ENCODE peak calls at places on chromosome 15, in ten cellular contexts. K, P, U, Y, S, H, G, N, F and O are unnamed samples.

GRCh38 chr15:42919794-42920280 is 741 bp downstream of the TTBK2 start:
- DNase-seq in K (no peak), P (no peak), U (no peak), Y (no peak), S (peak), H (peak), G (no peak), N (no peak), F (peak), O (no peak)

GRCh38 chr15:39216816-39217215 is 364.1 kb upstream of the THBS1 start:
- DNase-seq in K (no peak), P (no peak), U (no peak), Y (no peak), S (no peak), H (no peak), G (no peak), N (no peak), F (no peak), O (no peak)

GRCh38 chr15:58453931-58454793 is 22.4 kb downstream of the LIPC start:
- DNase-seq in K (no peak), P (no peak), U (no peak), Y (no peak), S (no peak), H (peak), G (no peak), N (no peak), F (no peak), O (no peak)

GRCh38 chr15:38247336-38247735 is 5.3 kb upstream of the SPRED1 start:
- DNase-seq in K (no peak), P (no peak), U (no peak), Y (no peak), S (no peak), H (no peak), G (no peak), N (no peak), F (no peak), O (no peak)

GRCh38 chr15:33135355-33135781 is 59.1 kb downstream of the FMN1 start:
- DNase-seq in K (no peak), P (no peak), U (no peak), Y (no peak), S (peak), H (no peak), G (no peak), N (no peak), F (peak), O (no peak)

GRCh38 chr15:82047493-82048446 is 2.0 kb upstream of the MEX3B start:
- DNase-seq in K (no peak), P (no peak), U (no peak), Y (no peak), S (peak), H (peak), G (no peak), N (no peak), F (peak), O (no peak)

GRCh38 chr15:80580107-80580506 is 115.0 kb upstream of the ABHD17C start:
- DNase-seq in K (no peak), P (no peak), U (no peak), Y (peak), S (peak), H (no peak), G (no peak), N (no peak), F (no peak), O (no peak)

GRCh38 chr15:43312378-43312777 is 18.0 kb downstream of the LCMT2 start:
- DNase-seq in K (no peak), P (no peak), U (no peak), Y (no peak), S (no peak), H (no peak), G (no peak), N (no peak), F (no peak), O (no peak)

GRCh38 chr15:31387483-31388118 is 61.0 kb downstream of the KLF13 start:
- DNase-seq in K (no peak), P (no peak), U (peak), Y (peak), S (peak), H (peak), G (peak), N (no peak), F (no peak), O (peak)

GRCh38 chr15:41824062-41824745 is 3.7 kb upstream of the JMJD7 start:
- DNase-seq in K (peak), P (no peak), U (no peak), Y (no peak), S (no peak), H (no peak), G (no peak), N (no peak), F (no peak), O (no peak)

GRCh38 chr15:69888406-69888805 is 209.3 kb downstream of the TLE3 start:
- DNase-seq in K (no peak), P (no peak), U (no peak), Y (no peak), S (no peak), H (no peak), G (no peak), N (no peak), F (no peak), O (no peak)

GRCh38 chr15:79736435-79737000 is 160.3 kb downstream of the MTHFS start:
- DNase-seq in K (no peak), P (no peak), U (no peak), Y (no peak), S (no peak), H (peak), G (no peak), N (no peak), F (no peak), O (no peak)

GRCh38 chr15:48182749-48183148 is 4.7 kb upstream of the MYEF2 start:
- DNase-seq in K (no peak), P (no peak), U (no peak), Y (no peak), S (no peak), H (peak), G (no peak), N (no peak), F (no peak), O (no peak)

GRCh38 chr15:26087881-26088280 is 224.8 kb upstream of the ATP10A start:
- DNase-seq in K (no peak), P (no peak), U (no peak), Y (no peak), S (no peak), H (no peak), G (no peak), N (no peak), F (no peak), O (no peak)

GRCh38 chr15:66653852-66654251 is 48.2 kb upstream of the SMAD6 start:
- DNase-seq in K (no peak), P (no peak), U (no peak), Y (no peak), S (no peak), H (no peak), G (no peak), N (no peak), F (no peak), O (no peak)

GRCh38 chr15:71224024-71224423 is 108.8 kb downstream of the THSD4 start:
- DNase-seq in K (no peak), P (no peak), U (no peak), Y (no peak), S (no peak), H (no peak), G (no peak), N (no peak), F (no peak), O (no peak)

GRCh38 chr15:44798815-44799214 is 62.5 kb downstream of the TRIM69 start:
- DNase-seq in K (no peak), P (no peak), U (no peak), Y (no peak), S (no peak), H (no peak), G (no peak), N (peak), F (no peak), O (no peak)

GRCh38 chr15:58057559-58057958 is 8.0 kb downstream of the ALDH1A2 start:
- DNase-seq in K (no peak), P (no peak), U (no peak), Y (no peak), S (no peak), H (no peak), G (no peak), N (no peak), F (no peak), O (no peak)

GRCh38 chr15:98712845-98713584 is 64.7 kb downstream of the IGF1R start:
- DNase-seq in K (no peak), P (no peak), U (no peak), Y (no peak), S (no peak), H (no peak), G (no peak), N (no peak), F (no peak), O (no peak)

GRCh38 chr15:95304116-95304873 is 1026.2 kb upstream of the NR2F2 start:
- DNase-seq in K (no peak), P (no peak), U (no peak), Y (peak), S (peak), H (no peak), G (no peak), N (no peak), F (no peak), O (peak)

GRCh38 chr15:62453979-62454378 is 288.9 kb upstream of the C2CD4B start:
- DNase-seq in K (no peak), P (no peak), U (no peak), Y (no peak), S (no peak), H (peak), G (no peak), N (no peak), F (no peak), O (no peak)

GRCh38 chr15:68635142-68635541 is 56.3 kb downstream of the CORO2B start:
- DNase-seq in K (no peak), P (no peak), U (no peak), Y (no peak), S (no peak), H (peak), G (no peak), N (no peak), F (peak), O (no peak)

GRCh38 chr15:75202251-75203016 is 752 bp downstream of the C15orf39 start:
- DNase-seq in K (peak), P (peak), U (peak), Y (no peak), S (peak), H (peak), G (no peak), N (peak), F (no peak), O (no peak)

GRCh38 chr15:68310811-68311463 is 33.4 kb downstream of the FEM1B start:
- DNase-seq in K (no peak), P (peak), U (peak), Y (no peak), S (no peak), H (no peak), G (no peak), N (no peak), F (no peak), O (no peak)

GRCh38 chr15:93289951-93290350 is 200.9 kb upstream of the RGMA start:
- DNase-seq in K (no peak), P (no peak), U (no peak), Y (no peak), S (no peak), H (no peak), G (no peak), N (no peak), F (no peak), O (no peak)

GRCh38 chr15:101489236-101489632 is 273 bp downstream of the PCSK6 start:
- DNase-seq in K (peak), P (no peak), U (no peak), Y (no peak), S (peak), H (peak), G (peak), N (peak), F (no peak), O (no peak)

GRCh38 chr15:85527907-85528306 is 147.5 kb downstream of the AKAP13 start:
- DNase-seq in K (no peak), P (no peak), U (no peak), Y (peak), S (peak), H (no peak), G (no peak), N (no peak), F (no peak), O (no peak)

GRCh38 chr15:49644364-49644794 is 23.5 kb downstream of the DTWD1 start:
- DNase-seq in K (no peak), P (no peak), U (no peak), Y (no peak), S (peak), H (no peak), G (no peak), N (no peak), F (no peak), O (no peak)

GRCh38 chr15:100284701-100285100 is 57.1 kb downstream of the ADAMTS17 start:
- DNase-seq in K (peak), P (peak), U (no peak), Y (no peak), S (peak), H (peak), G (no peak), N (no peak), F (no peak), O (no peak)

GRCh38 chr15:74315626-74316025 is 51.8 kb downstream of the CYP11A1 start:
- DNase-seq in K (no peak), P (no peak), U (no peak), Y (no peak), S (no peak), H (no peak), G (no peak), N (no peak), F (no peak), O (no peak)

GRCh38 chr15:88215249-88215648 is 41.3 kb downstream of the NTRK3 start:
- DNase-seq in K (no peak), P (no peak), U (no peak), Y (no peak), S (no peak), H (no peak), G (no peak), N (no peak), F (no peak), O (no peak)

GRCh38 chr15:73325191-73325980 is 43.4 kb downstream of the HCN4 start:
- DNase-seq in K (no peak), P (peak), U (no peak), Y (no peak), S (no peak), H (peak), G (no peak), N (peak), F (no peak), O (no peak)

GRCh38 chr15:31216210-31216911 is 110.3 kb upstream of the KLF13 start:
- DNase-seq in K (peak), P (peak), U (no peak), Y (no peak), S (peak), H (peak), G (peak), N (no peak), F (peak), O (peak)

GRCh38 chr15:99702895-99703602 is 30.2 kb downstream of the LYSMD4 start:
- DNase-seq in K (no peak), P (no peak), U (no peak), Y (no peak), S (peak), H (no peak), G (no peak), N (no peak), F (no peak), O (no peak)

GRCh38 chr15:51390239-51390931 is 48.9 kb downstream of the GLDN start:
- DNase-seq in K (no peak), P (no peak), U (no peak), Y (no peak), S (peak), H (no peak), G (no peak), N (no peak), F (no peak), O (no peak)

GRCh38 chr15:45268135-45268534 is 16.1 kb downstream of the SLC28A2 start:
- DNase-seq in K (no peak), P (no peak), U (no peak), Y (no peak), S (no peak), H (no peak), G (no peak), N (peak), F (no peak), O (no peak)

GRCh38 chr15:71313806-71314205 is 198.5 kb downstream of the THSD4 start:
- DNase-seq in K (no peak), P (no peak), U (no peak), Y (no peak), S (no peak), H (no peak), G (no peak), N (no peak), F (no peak), O (no peak)

GRCh38 chr15:26648676-26649075 is 124.2 kb downstream of the GABRB3 start:
- DNase-seq in K (no peak), P (no peak), U (no peak), Y (no peak), S (no peak), H (no peak), G (no peak), N (no peak), F (no peak), O (no peak)